ENCODE peak calls at places on chromosomes 3 and 15, in nine cellular contexts. X is mesenchymal stem cell, A is tibial artery, C is GM23248, M is esophagus squamous epithelium, L is esophagus muscularis mucosa, I is stomach, Q is A549, B is right cardiac atrium. T is an unnamed sample.

GRCh38 chr15:68596691-68597090 is 17.9 kb downstream of the CORO2B start:
- DNase-seq in X (no peak), A (no peak), C (no peak), M (no peak), L (no peak), I (no peak), Q (no peak), B (no peak), T (no peak)

GRCh38 chr3:142027713-142028112 is 121.6 kb downstream of the TFDP2 start:
- DNase-seq in X (peak), A (no peak), C (peak), M (no peak), L (no peak), I (no peak), Q (peak), B (no peak), T (no peak)

GRCh38 chr15:70528270-70528706 is 235.1 kb downstream of the UACA start:
- DNase-seq in X (peak), A (no peak), C (peak), M (no peak), L (no peak), I (peak), Q (no peak), B (no peak), T (no peak)

GRCh38 chr3:71885001-71885400 is 100.1 kb upstream of the PROK2 start:
- DNase-seq in X (no peak), A (no peak), C (no peak), M (no peak), L (no peak), I (no peak), Q (no peak), B (no peak), T (no peak)

GRCh38 chr15:90382305-90382704 is 5.7 kb upstream of the IQGAP1 start:
- DNase-seq in X (no peak), A (no peak), C (no peak), M (no peak), L (no peak), I (no peak), Q (no peak), B (no peak), T (no peak)

GRCh38 chr3:111666041-111666735 is 71.0 kb upstream of the ZBED2 start:
- DNase-seq in X (no peak), A (no peak), C (peak), M (no peak), L (no peak), I (no peak), Q (no peak), B (no peak), T (no peak)

GRCh38 chr3:102114264-102114979 is 265.1 kb downstream of the NFKBIZ start:
- DNase-seq in X (no peak), A (no peak), C (no peak), M (no peak), L (no peak), I (no peak), Q (no peak), B (no peak), T (no peak)

GRCh38 chr3:52317178-52317577 is 1.1 kb downstream of the DNAH1 start:
- DNase-seq in X (no peak), A (no peak), C (peak), M (no peak), L (no peak), I (no peak), Q (no peak), B (no peak), T (no peak)

GRCh38 chr3:116630494-116630893 is 79.1 kb upstream of the TUSC7 start:
- DNase-seq in X (no peak), A (no peak), C (no peak), M (no peak), L (no peak), I (no peak), Q (no peak), B (no peak), T (no peak)

GRCh38 chr15:46441294-46442062 is 806.6 kb downstream of the SQOR start:
- DNase-seq in X (peak), A (no peak), C (peak), M (no peak), L (no peak), I (no peak), Q (no peak), B (no peak), T (no peak)

GRCh38 chr3:127999509-128000106 is 52.6 kb upstream of the SEC61A1 start:
- DNase-seq in X (no peak), A (no peak), C (no peak), M (no peak), L (no peak), I (no peak), Q (no peak), B (no peak), T (no peak)

GRCh38 chr3:198079771-198080520 is 119.9 kb downstream of the LMLN start:
- DNase-seq in X (peak), A (no peak), C (peak), M (no peak), L (no peak), I (no peak), Q (peak), B (no peak), T (no peak)

DNA sequence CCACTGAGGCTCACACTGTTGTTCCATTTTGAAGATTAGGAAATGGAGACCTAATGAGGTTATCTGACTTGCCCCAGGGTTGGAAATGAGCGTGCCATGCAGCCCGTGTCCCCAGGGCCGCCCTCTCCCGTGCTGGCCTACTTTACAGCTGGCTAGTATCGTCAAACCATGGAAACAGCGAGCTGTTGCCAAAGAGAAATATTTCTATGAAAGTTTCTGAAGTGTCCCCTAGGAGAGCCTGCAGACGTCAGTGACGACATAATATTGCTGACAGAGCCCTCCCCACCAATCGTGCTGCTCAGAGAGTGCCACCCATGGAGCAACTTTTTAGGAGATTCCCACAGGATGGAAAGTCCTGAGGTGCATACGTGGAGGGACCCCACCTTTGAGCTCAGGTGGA is 11.2 kb upstream of the FAM174B start:
- DNase-seq in X (peak), A (peak), C (no peak), M (no peak), L (no peak), I (peak), Q (peak), B (peak), T (no peak)
- H3K4me3 ChIP-seq in X (no peak), A (no peak), C (no peak), M (no peak), L (peak), I (no peak), Q (peak), B (no peak), T (no peak)

DNA sequence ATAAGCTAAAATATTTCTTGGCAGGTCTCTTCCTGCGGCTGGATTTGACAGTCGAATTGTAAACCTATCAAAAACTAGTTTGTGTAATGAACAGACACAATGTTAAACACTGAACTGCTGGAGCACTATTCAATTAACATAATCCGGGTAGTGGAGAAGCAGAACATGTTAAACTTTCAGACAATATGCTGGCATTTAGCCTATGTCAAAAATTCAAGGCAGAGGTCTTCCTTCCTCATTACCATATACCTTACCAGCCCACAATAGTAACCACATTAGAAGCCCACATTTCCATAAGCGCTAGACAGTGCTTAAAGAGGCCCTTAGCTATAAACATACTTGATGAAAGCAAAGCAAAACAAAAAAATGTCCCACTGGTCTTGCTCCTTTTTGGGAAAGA is 1042.9 kb downstream of the ROBO1 start:
- DNase-seq in X (peak), A (no peak), C (no peak), M (no peak), L (no peak), I (no peak), Q (no peak), B (no peak), T (no peak)
- H3K27ac ChIP-seq in X (no peak), A (no peak), C (no peak), M (no peak), L (no peak), I (no peak), Q (no peak), B (no peak), T (no peak)

GRCh38 chr3:53328750-53329149 is 18.6 kb downstream of the DCP1A start:
- DNase-seq in X (peak), A (no peak), C (no peak), M (no peak), L (no peak), I (no peak), Q (no peak), B (no peak), T (no peak)

GRCh38 chr3:53320697-53321096 is 26.6 kb downstream of the DCP1A start:
- DNase-seq in X (no peak), A (no peak), C (no peak), M (no peak), L (no peak), I (no peak), Q (no peak), B (no peak), T (no peak)

GRCh38 chr3:53329933-53330332 is 17.4 kb downstream of the DCP1A start:
- DNase-seq in X (no peak), A (no peak), C (no peak), M (no peak), L (no peak), I (no peak), Q (no peak), B (no peak), T (no peak)

GRCh38 chr3:53318522-53318921 is 28.8 kb downstream of the DCP1A start:
- DNase-seq in X (no peak), A (no peak), C (peak), M (no peak), L (no peak), I (no peak), Q (no peak), B (no peak), T (no peak)

DNA sequence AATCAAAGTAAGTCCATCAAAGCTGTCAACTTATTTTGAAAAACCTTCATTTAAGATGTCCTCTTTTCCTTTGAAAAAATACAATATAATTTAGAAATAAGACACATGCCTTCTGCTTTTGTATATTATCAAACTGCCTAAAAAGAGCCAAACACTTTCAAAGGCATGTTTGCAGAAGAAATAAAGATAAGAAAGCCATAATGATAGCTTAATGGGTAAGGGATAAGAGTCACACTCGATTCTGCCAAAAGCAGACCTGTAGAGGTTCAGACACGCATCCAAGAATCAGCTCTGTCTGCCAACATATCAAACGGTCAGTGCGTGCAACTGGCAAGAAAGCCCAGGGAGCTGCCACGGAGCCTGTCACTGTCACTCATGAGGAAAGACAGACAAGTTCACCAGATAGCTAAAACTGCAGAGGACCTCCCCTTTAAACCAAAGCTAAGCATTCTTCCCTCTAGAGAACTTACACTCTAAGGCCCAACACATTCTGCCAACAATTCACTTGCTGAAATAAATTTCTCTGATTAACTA is 23.3 kb downstream of the DCP1A start:
- DNase-seq in X (peak), A (no peak), C (no peak), M (no peak), L (no peak), I (no peak), Q (no peak), B (no peak), T (no peak)
- H3K4me3 ChIP-seq in X (no peak), A (no peak), C (no peak), M (no peak), L (no peak), I (no peak), Q (no peak), B (no peak), T (no peak)

GRCh38 chr3:172056416-172056815 is 17.0 kb downstream of the FNDC3B start:
- DNase-seq in X (no peak), A (no peak), C (no peak), M (no peak), L (no peak), I (no peak), Q (no peak), B (no peak), T (no peak)

GRCh38 chr3:172051957-172052354 is 12.6 kb downstream of the FNDC3B start:
- DNase-seq in X (peak), A (no peak), C (no peak), M (no peak), L (no peak), I (no peak), Q (no peak), B (no peak), T (no peak)

GRCh38 chr3:172052405-172052804 is 13.0 kb downstream of the FNDC3B start:
- DNase-seq in X (no peak), A (no peak), C (no peak), M (no peak), L (no peak), I (no peak), Q (no peak), B (no peak), T (no peak)

GRCh38 chr3:172051310-172051956 is 12.1 kb downstream of the FNDC3B start:
- DNase-seq in X (peak), A (no peak), C (no peak), M (no peak), L (no peak), I (no peak), Q (no peak), B (no peak), T (no peak)

GRCh38 chr3:172054115-172054764 is 14.9 kb downstream of the FNDC3B start:
- DNase-seq in X (no peak), A (no peak), C (no peak), M (no peak), L (no peak), I (no peak), Q (no peak), B (no peak), T (no peak)
- H3K27ac ChIP-seq in X (peak), A (peak), C (peak), M (peak), L (peak), I (peak), Q (peak), B (no peak), T (peak)

DNA sequence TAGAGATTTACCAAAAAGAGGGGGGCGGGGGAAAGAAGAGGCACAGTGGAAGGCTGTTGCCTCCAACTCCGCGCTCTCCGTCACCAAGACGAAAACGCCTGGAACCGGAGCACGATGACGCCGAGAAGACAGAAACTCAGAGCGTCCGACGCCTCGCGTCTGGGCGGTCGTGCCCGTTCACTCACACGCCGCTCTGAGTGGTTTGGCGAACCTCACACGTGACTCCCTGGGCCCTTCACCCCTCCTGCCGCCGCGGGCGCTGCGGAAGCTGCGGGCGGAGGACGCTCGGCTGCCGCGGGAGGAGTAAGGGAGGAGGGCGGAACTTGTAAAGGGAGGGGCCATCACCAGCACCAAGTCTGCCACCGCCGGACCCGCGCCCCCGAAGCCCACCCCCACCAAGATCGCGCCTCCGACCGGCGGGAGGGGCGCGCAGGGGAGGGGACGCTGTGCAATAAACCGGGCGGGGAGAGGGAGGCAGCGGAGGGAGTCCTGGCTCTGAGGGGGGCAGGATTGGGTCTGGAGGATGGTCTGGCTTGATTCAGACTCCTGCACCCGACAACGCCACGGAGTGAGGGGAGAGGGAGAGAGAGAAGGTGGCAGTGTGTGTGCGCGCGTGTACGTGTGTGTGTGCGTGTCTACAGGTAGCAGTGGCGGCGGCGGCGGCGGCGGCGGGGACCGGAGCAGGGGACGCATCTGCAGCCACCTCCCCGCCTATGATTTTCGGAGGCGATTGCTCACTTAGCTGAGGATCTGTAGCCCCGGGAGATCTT is 1.9 kb upstream of the NLGN1 start:
- DNase-seq in X (peak), A (peak), C (peak), M (no peak), L (peak), I (peak), Q (peak), B (peak), T (peak)
- H3K4me3 ChIP-seq in X (peak), A (peak), C (peak), M (peak), L (peak), I (peak), Q (peak), B (peak), T (peak)

GRCh38 chr3:42804113-42804830 is at the start of gene HIGD1A:
- DNase-seq in X (peak), A (peak), C (peak), M (peak), L (peak), I (peak), Q (peak), B (peak), T (peak)
- H3K27ac ChIP-seq in X (peak), A (peak), C (peak), M (peak), L (peak), I (peak), Q (peak), B (peak), T (peak)

T was measured in thoracic aorta.